ENCODE peak calls at places on chromosomes 5 and 9, in nine cellular contexts. U, X, J, R, M, H, E, B and Y are unnamed samples.

GRCh38 chr9:99822596-99823391 is 1.1 kb downstream of the NR4A3 start:
- DNase-seq in U (no peak), X (peak), J (peak), R (peak), M (peak), H (peak), E (peak), B (no peak), Y (peak)

GRCh38 chr5:6377121-6377520 is 1.2 kb downstream of the MED10 start:
- DNase-seq in U (no peak), X (no peak), J (no peak), R (peak), M (no peak), H (no peak), E (no peak), B (no peak), Y (no peak)

GRCh38 chr5:180718810-180719453 is 20.9 kb downstream of the OR2Y1 start:
- DNase-seq in U (peak), X (no peak), J (peak), R (no peak), M (peak), H (peak), E (peak), B (peak), Y (peak)

GRCh38 chr9:125258832-125259534 is 2.6 kb upstream of the GAPVD1 start:
- DNase-seq in U (no peak), X (no peak), J (no peak), R (no peak), M (no peak), H (no peak), E (no peak), B (no peak), Y (no peak)

GRCh38 chr5:127353761-127354160 is 63.2 kb downstream of the MEGF10 start:
- DNase-seq in U (no peak), X (no peak), J (no peak), R (no peak), M (no peak), H (no peak), E (no peak), B (no peak), Y (no peak)

GRCh38 chr5:44952376-44952775 is 143.6 kb downstream of the MRPS30 start:
- DNase-seq in U (peak), X (no peak), J (peak), R (no peak), M (peak), H (no peak), E (peak), B (peak), Y (peak)

GRCh38 chr5:69213513-69214215 is 21.0 kb upstream of the CDK7 start:
- DNase-seq in U (no peak), X (no peak), J (peak), R (no peak), M (no peak), H (no peak), E (no peak), B (peak), Y (no peak)

GRCh38 chr5:41296066-41296465 is 82.7 kb upstream of the C6 start:
- DNase-seq in U (no peak), X (no peak), J (no peak), R (no peak), M (no peak), H (no peak), E (no peak), B (no peak), Y (no peak)

GRCh38 chr5:152376871-152377270 is 28.2 kb downstream of the NMUR2 start:
- DNase-seq in U (no peak), X (no peak), J (no peak), R (no peak), M (no peak), H (no peak), E (no peak), B (no peak), Y (no peak)

GRCh38 chr9:128091144-128091543 is 23.1 kb downstream of the SLC25A25 start:
- DNase-seq in U (no peak), X (peak), J (peak), R (peak), M (no peak), H (peak), E (peak), B (peak), Y (no peak)

GRCh38 chr5:159975462-159976019 is 33.4 kb upstream of the TTC1 start:
- DNase-seq in U (peak), X (no peak), J (peak), R (peak), M (peak), H (no peak), E (no peak), B (peak), Y (no peak)

GRCh38 chr9:86126998-86127972 is 27.9 kb upstream of the GOLM1 start:
- DNase-seq in U (peak), X (no peak), J (peak), R (peak), M (peak), H (peak), E (peak), B (peak), Y (no peak)

GRCh38 chr5:10406636-10407035 is 35.0 kb upstream of the ROPN1L start:
- DNase-seq in U (no peak), X (no peak), J (no peak), R (no peak), M (no peak), H (no peak), E (no peak), B (no peak), Y (no peak)

GRCh38 chr5:123561230-123561629 is 49.3 kb downstream of the CSNK1G3 start:
- DNase-seq in U (no peak), X (no peak), J (no peak), R (no peak), M (no peak), H (no peak), E (no peak), B (no peak), Y (no peak)

GRCh38 chr5:164358531-164359259 is 853.3 kb downstream of the MAT2B start:
- DNase-seq in U (no peak), X (no peak), J (peak), R (no peak), M (no peak), H (no peak), E (no peak), B (no peak), Y (no peak)

GRCh38 chr5:69170969-69171368 is 4.0 kb downstream of the CCNB1 start:
- DNase-seq in U (no peak), X (no peak), J (no peak), R (no peak), M (no peak), H (no peak), E (no peak), B (no peak), Y (no peak)

GRCh38 chr5:57416246-57416996 is 66.2 kb downstream of the ACTBL2 start:
- DNase-seq in U (no peak), X (no peak), J (peak), R (no peak), M (no peak), H (no peak), E (peak), B (peak), Y (no peak)

GRCh38 chr9:5326893-5327548 is 12.7 kb downstream of the RLN1 start:
- DNase-seq in U (no peak), X (no peak), J (no peak), R (no peak), M (peak), H (no peak), E (peak), B (no peak), Y (no peak)

GRCh38 chr9:23779220-23779619 is 46.8 kb downstream of the ELAVL2 start:
- DNase-seq in U (no peak), X (no peak), J (peak), R (no peak), M (no peak), H (no peak), E (peak), B (no peak), Y (no peak)

GRCh38 chr9:100425758-100426157 is 1.2 kb upstream of the MSANTD3 start:
- DNase-seq in U (no peak), X (no peak), J (no peak), R (no peak), M (no peak), H (no peak), E (no peak), B (no peak), Y (no peak)

GRCh38 chr5:123814796-123815479 is 303.0 kb downstream of the CSNK1G3 start:
- DNase-seq in U (no peak), X (no peak), J (peak), R (no peak), M (no peak), H (no peak), E (peak), B (peak), Y (no peak)

GRCh38 chr5:145521066-145521465 is 314.1 kb downstream of the PRELID2 start:
- DNase-seq in U (no peak), X (no peak), J (no peak), R (no peak), M (no peak), H (no peak), E (no peak), B (no peak), Y (no peak)

GRCh38 chr5:145521523-145521922 is 313.6 kb downstream of the PRELID2 start:
- DNase-seq in U (no peak), X (no peak), J (no peak), R (no peak), M (no peak), H (no peak), E (no peak), B (no peak), Y (no peak)

GRCh38 chr5:145520335-145520734 is 314.8 kb downstream of the PRELID2 start:
- DNase-seq in U (no peak), X (no peak), J (no peak), R (no peak), M (no peak), H (no peak), E (no peak), B (no peak), Y (no peak)
- TF ChIP-seq CTCF in U (no peak), X (no peak), J (no peak), R (no peak), M (no peak), H (no peak), E (no peak), B (no peak), Y (no peak)

GRCh38 chr5:103646698-103647614 is 84.4 kb upstream of the NUDT12 start:
- DNase-seq in U (no peak), X (no peak), J (no peak), R (no peak), M (no peak), H (no peak), E (no peak), B (no peak), Y (no peak)

GRCh38 chr5:103648086-103648485 is 85.5 kb upstream of the NUDT12 start:
- DNase-seq in U (no peak), X (no peak), J (no peak), R (no peak), M (no peak), H (no peak), E (no peak), B (no peak), Y (no peak)

DNA sequence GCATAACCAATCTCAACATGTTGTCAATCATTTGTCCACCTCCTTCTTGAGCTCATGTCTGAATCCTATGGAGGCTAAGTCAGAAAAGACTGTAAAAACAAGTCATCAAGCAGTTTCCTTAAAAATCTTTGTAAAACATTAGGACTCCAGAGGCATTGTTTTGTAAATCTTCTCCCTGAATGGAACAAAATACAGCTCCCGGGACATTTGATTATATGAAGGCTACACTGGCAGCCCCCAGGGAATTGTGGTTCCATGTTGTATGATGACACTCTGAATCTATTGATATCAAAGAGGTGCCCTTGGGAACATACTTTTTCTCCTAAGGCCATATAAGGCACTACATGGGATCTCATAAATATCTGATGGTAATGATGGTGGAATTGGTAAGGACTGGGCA is 83.2 kb upstream of the NUDT12 start:
- DNase-seq in U (no peak), X (no peak), J (no peak), R (no peak), M (no peak), H (no peak), E (no peak), B (no peak), Y (no peak)
- TF ChIP-seq CTCF in U (no peak), X (no peak), J (no peak), R (no peak), M (no peak), H (no peak), E (no peak), B (no peak), Y (no peak)

GRCh38 chr5:138616508-138616907 is 41.3 kb upstream of the HSPA9 start:
- DNase-seq in U (no peak), X (no peak), J (no peak), R (no peak), M (no peak), H (no peak), E (no peak), B (no peak), Y (no peak)

GRCh38 chr5:138615461-138615860 is 40.3 kb upstream of the HSPA9 start:
- DNase-seq in U (no peak), X (no peak), J (no peak), R (no peak), M (no peak), H (no peak), E (no peak), B (no peak), Y (no peak)

GRCh38 chr5:138606378-138606777 is 31.2 kb upstream of the HSPA9 start:
- DNase-seq in U (no peak), X (no peak), J (no peak), R (no peak), M (no peak), H (no peak), E (no peak), B (no peak), Y (no peak)

GRCh38 chr5:138610468-138611294 is 35.5 kb upstream of the HSPA9 start:
- DNase-seq in U (no peak), X (no peak), J (no peak), R (peak), M (no peak), H (no peak), E (peak), B (no peak), Y (no peak)

DNA sequence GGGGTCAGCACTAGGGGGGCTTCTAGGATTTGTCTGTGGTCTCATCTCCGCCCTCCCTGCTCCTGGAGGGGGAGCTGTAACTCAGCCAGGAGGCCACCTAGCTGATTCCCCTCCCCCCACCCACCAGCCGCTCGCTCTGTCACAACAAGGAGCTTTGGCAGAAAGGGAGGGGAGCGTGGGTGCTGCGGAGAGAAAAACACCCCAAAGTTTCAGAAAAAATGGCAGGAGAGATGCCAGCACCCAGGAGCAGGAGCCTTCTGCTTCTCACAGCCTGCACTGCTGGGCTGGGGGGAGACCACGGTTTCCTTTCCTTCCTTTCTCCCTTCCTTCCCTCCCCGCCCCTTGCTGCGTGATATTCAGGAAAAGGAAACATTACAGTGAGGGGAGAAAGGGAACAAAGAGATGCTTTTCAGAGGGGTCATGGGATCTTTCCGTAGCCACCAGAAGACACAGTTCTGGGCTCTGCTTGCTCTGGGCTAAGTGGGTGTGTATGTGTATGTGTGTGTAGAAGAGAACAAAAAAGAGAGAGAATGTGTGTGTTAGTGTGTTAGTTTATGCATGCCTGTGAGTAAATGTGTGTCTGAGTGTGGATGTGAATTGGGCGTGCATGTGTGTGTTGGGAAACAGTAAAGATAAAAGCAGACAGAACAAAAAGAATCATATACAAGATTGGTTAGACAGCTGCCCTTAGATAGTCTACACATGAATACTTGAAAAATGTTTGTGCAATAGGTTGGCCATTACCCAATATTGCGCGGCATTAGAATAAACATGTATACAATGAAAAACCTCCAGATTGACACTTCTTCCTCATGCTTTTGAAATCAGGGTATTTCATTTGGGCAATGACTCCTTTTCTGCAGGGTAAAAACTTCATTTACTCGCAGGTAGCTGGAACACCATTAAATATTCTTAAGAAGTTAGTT is 36.4 kb upstream of the HSPA9 start:
- DNase-seq in U (no peak), X (no peak), J (no peak), R (no peak), M (no peak), H (no peak), E (peak), B (no peak), Y (no peak)
- TF ChIP-seq CTCF in U (no peak), X (no peak), J (peak), R (no peak), M (no peak), H (no peak), E (no peak), B (no peak), Y (no peak)

GRCh38 chr9:137082925-137083290 is 3.9 kb upstream of the MAN1B1 start:
- DNase-seq in U (no peak), X (no peak), J (no peak), R (no peak), M (no peak), H (no peak), E (no peak), B (no peak), Y (no peak)

GRCh38 chr9:137083418-137084004 is 3.3 kb upstream of the MAN1B1 start:
- DNase-seq in U (peak), X (no peak), J (peak), R (no peak), M (peak), H (peak), E (no peak), B (peak), Y (no peak)

GRCh38 chr9:137085918-137086530 is 761 bp upstream of the MAN1B1 start:
- DNase-seq in U (no peak), X (peak), J (peak), R (peak), M (peak), H (no peak), E (peak), B (no peak), Y (peak)

GRCh38 chr9:137082222-137082924 is 4.4 kb upstream of the MAN1B1 start:
- DNase-seq in U (no peak), X (peak), J (no peak), R (no peak), M (no peak), H (no peak), E (no peak), B (no peak), Y (no peak)

DNA sequence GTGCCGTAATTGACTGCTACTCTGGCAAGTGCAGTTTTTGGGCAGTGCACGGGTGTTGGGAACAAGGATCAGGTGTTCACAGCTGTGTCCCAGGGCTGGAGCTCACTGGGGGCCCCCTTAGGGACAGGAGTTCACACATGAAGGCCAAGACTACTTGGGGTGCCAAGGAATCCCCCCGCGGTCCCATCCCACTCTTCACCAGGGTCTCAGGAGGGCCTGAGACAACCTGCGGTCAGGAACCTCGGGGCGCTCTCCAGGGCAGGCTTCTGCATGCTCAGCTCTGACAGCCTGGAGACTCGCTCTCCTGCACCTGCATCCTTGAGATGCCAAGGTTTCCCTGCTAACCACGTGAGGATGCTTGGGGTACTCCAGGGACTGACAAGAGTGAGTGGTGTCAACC is 2.3 kb upstream of the MAN1B1 start:
- DNase-seq in U (no peak), X (peak), J (no peak), R (no peak), M (no peak), H (no peak), E (no peak), B (no peak), Y (no peak)
- TF ChIP-seq CTCF in U (no peak), X (no peak), J (no peak), R (no peak), M (no peak), H (no peak), E (no peak), B (no peak), Y (no peak)

DNA sequence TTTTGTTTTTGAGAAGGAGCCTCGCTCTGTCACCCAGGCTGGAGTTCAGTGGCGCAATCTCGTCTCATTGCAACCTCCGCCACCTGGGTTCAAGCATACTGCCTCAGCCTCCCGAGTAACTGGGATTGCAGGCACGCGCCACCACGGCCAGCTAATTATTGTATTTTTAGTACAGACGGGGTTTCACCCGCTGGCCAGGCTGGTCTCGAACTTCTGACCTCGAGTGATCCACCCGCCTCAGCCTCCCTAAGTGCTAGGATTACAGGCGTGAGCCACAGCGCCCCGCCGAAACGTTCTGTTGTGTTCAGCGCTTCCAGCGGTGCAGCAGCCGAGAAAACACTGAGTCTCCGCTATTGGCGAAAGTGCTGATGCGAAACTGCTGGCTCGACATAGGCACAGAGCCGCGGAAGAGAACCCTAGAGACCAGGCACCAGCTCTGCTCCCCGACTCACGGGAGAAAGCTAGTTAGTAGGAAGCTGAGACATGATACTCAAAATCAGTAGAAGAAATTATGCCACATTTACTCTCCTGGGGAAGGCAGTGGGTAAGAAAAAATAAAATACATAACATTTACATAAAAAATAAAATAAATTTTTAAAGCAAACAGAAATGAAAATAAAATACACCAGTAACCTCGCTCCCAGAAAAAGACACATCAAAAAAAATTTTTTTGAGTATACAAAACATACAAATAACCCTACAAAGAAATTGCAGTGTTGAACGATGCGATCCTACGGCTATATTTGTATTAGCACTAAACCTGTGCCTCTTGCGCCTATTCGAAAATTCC is 31.6 kb downstream of the ANXA2R start:
- DNase-seq in U (peak), X (peak), J (peak), R (peak), M (peak), H (peak), E (peak), B (peak), Y (peak)
- TF ChIP-seq CTCF in U (no peak), X (no peak), J (no peak), R (no peak), M (peak), H (no peak), E (peak), B (no peak), Y (peak)

DNA sequence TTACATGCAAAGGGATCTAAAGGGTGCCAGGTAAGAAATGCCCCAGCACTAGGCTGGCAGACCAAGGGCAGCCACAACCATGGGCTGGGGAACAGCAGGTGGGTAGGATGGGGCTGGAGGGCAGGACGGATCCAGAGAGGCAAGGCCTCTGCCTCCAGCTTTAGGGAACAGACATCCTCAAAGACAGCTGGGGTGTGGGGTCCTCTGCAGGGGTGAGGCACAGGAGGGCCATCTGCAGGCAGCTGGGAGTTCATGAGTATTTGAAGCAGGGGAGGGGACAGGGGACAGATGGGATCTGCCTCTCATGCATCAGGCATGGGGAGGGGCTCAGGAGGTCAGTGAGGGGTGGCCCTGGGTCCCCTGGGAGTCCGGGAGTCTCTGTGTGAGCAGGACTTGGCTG is 3.9 kb downstream of the SUSD3 start:
- DNase-seq in U (no peak), X (no peak), J (no peak), R (no peak), M (no peak), H (no peak), E (no peak), B (no peak), Y (peak)
- TF ChIP-seq CTCF in U (no peak), X (no peak), J (no peak), R (no peak), M (no peak), H (no peak), E (no peak), B (no peak), Y (peak)

GRCh38 chr9:19641046-19641445 is 147.8 kb downstream of the SLC24A2 start:
- DNase-seq in U (no peak), X (no peak), J (no peak), R (no peak), M (no peak), H (no peak), E (peak), B (no peak), Y (no peak)
- TF ChIP-seq CTCF in U (no peak), X (no peak), J (no peak), R (no peak), M (no peak), H (no peak), E (peak), B (no peak), Y (no peak)